ENCODE peak calls at places on chromosome X, in four cellular contexts. D is heart left ventricle, H is ovary, I is IMR-90. M is an unnamed sample. For H3K4me1, the result is how much of the 10 kb centered on the place peaks cover.

GRCh38 chrX:125005863-125006262 is 313.8 kb upstream of the TEX13C start:
- DNase-seq in H (no peak), D (no peak), I (no peak), M (no peak)

GRCh38 chrX:49876750-49877149 is 2.5 kb upstream of the USP27X start:
- DNase-seq in H (no peak), I (peak), D (no peak), M (peak)

GRCh38 chrX:131845771-131846170 is 177.3 kb upstream of the STK26 start:
- DNase-seq in D (no peak), H (no peak), I (no peak), M (no peak)

GRCh38 chrX:47690175-47690574 is 31.2 kb upstream of the UXT start:
- DNase-seq in I (no peak), H (no peak), D (no peak), M (no peak)

GRCh38 chrX:51851507-51852085 is 41.8 kb upstream of the MAGED1 start:
- DNase-seq in H (no peak), I (no peak), D (no peak), M (no peak)

GRCh38 chrX:53018627-53019026 is 30.0 kb upstream of the GPR173 start:
- DNase-seq in I (no peak), H (no peak), D (no peak), M (no peak)

GRCh38 chrX:56343664-56344063 is 111.5 kb downstream of the KLF8 start:
- DNase-seq in I (no peak), H (no peak), D (no peak), M (no peak)

GRCh38 chrX:9609987-9610386 is 145.1 kb downstream of the TBL1X start:
- DNase-seq in D (no peak), H (no peak), I (no peak), M (no peak)

GRCh38 chrX:120604359-120604782 is 470 bp downstream of the MCTS1 start:
- DNase-seq in D (no peak), H (no peak), I (peak), M (peak)

GRCh38 chrX:63713510-63713909 is 71.5 kb downstream of the ARHGEF9 start:
- DNase-seq in H (no peak), I (peak), D (peak), M (peak)

GRCh38 chrX:122087353-122087752 is 1039.9 kb downstream of the GLUD2 start:
- DNase-seq in H (no peak), I (no peak), D (no peak), M (no peak)

GRCh38 chrX:50436797-50437196 is 33.8 kb downstream of the DGKK start:
- DNase-seq in I (no peak), H (no peak), D (no peak), M (no peak)

GRCh38 chrX:64642482-64642881 is 247.2 kb upstream of the MTMR8 start:
- DNase-seq in I (no peak), D (no peak), H (no peak), M (no peak)

GRCh38 chrX:54708404-54708803 is 89.7 kb downstream of the ITIH6 start:
- DNase-seq in H (no peak), D (no peak), I (no peak), M (no peak)

GRCh38 chrX:71095971-71096701 is 485 bp downstream of the FOXO4 start:
- DNase-seq in H (no peak), I (peak), D (no peak), M (no peak)

GRCh38 chrX:130691576-130691975 is 211.4 kb downstream of the ENOX2 start:
- DNase-seq in D (no peak), H (no peak), I (no peak), M (no peak)

GRCh38 chrX:70386240-70386639 is 36.9 kb upstream of the GDPD2 start:
- DNase-seq in I (peak), D (no peak), H (no peak), M (no peak)

DNA sequence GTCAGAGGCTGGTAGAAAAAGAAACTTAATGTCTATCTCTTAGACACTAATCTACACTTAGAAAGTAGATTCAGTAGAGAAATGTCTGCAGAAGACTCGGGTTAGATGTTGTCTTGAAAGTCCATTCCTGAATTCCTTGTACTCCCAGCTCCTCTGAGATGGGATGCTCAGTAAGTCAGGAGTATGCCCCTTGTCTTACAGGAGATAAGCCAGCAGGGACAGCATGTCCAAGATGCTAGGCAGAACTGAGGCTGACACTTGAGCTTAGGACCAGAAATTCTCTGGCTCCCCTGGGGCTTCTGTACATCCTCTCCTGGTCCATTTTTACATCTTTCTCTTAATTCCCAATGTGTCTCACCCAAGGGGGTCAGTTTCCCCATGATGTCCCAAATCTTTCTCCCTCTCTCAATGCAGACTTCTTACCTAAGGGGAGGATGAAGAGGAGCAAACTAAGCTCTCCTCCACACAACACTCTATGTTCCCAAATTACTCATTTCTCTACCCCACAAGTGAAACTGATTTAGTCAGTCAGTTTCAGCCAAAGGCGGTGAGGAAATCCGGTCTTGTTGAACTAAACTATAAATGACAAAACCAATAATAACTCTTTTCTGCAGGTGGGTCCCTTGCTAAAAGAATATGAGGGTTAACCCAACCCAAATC is 558.2 kb upstream of the DIPK2B start:
- DNase-seq in D (no peak), H (no peak), I (peak), M (no peak)
- H3K4me3 ChIP-seq in D (no peak), H (no peak), I (no peak), M (no peak)

DNA sequence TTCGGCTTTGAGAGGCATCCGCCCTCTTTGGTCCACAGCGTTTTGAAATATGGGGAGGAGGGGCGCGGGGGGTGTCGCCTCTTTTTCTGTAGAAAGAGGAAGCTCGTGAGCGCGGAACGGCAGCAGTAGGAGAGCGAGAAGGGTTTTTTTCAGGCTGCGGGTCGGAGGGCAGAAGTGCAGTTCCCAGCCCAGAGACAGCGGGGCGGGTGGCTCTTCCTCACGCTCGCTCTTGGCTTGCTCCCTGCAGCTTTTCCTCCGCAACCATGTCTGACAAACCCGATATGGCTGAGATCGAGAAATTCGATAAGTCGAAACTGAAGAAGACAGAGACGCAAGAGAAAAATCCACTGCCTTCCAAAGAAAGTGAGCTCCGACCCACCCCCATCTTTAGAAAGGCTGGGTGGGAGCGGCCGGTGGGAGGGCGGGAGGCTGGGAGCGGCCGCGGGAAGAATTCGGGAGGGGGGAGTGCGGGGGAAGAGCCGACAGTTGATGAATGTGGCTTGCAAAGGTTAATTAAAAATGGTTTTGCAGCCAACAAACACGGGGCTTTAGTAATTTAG is 1.2 kb downstream of the TMSB4X start:
- DNase-seq in D (peak), I (peak), H (peak), M (peak)
- TF ChIP-seq POLR2A in D (no peak), I (no peak), H (no peak), M (no peak)

GRCh38 chrX:39017062-39017461 is 215.8 kb downstream of the MID1IP1 start:
- DNase-seq in I (no peak), D (no peak), H (no peak), M (no peak)

GRCh38 chrX:39020051-39020669 is 218.9 kb downstream of the MID1IP1 start:
- DNase-seq in D (no peak), I (no peak), H (no peak), M (no peak)

GRCh38 chrX:39018526-39018925 is 217.3 kb downstream of the MID1IP1 start:
- DNase-seq in H (no peak), I (no peak), D (no peak), M (no peak)

GRCh38 chrX:39017716-39018115 is 216.5 kb downstream of the MID1IP1 start:
- DNase-seq in D (no peak), I (no peak), H (no peak), M (no peak)

DNA sequence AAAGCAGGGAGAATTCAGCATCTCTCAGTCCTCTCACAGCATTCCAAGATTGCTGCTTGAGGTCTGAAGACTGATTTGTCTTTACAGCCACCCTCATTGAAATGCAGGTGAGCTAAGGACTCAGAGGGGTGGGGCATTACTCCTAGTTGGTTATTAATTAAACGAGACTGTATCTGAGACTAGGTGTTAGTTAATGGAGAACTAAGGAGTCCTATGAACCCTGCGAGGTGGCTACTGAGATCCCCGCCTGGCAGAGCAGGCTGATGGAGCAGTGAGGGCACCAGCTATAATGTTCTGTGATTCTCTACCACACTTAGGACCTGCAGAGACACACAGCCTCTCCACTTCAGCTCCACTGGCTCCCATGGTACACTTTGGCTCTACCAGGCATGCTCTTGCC is 215.3 kb downstream of the MID1IP1 start:
- DNase-seq in H (no peak), D (no peak), I (no peak), M (no peak)
- H3K4me1 ChIP-seq in H (under half), D (under half), I (under half), M (under half)

GRCh38 chrX:133414399-133415275 is 652 bp downstream of the GPC4 start:
- DNase-seq in I (no peak), H (peak), D (peak), M (peak)

GRCh38 chrX:133412246-133412645 is 3.0 kb downstream of the GPC4 start:
- DNase-seq in D (no peak), H (no peak), I (peak), M (no peak)

GRCh38 chrX:133413218-133413925 is 1.9 kb downstream of the GPC4 start:
- DNase-seq in I (no peak), H (peak), D (peak), M (peak)

GRCh38 chrX:133410555-133410954 is 4.7 kb downstream of the GPC4 start:
- DNase-seq in D (no peak), H (no peak), I (no peak), M (no peak)

GRCh38 chrX:133412665-133413064 is 2.6 kb downstream of the GPC4 start:
- DNase-seq in D (no peak), H (no peak), I (no peak), M (no peak)
- H3K4me3 ChIP-seq in D (peak), H (no peak), I (no peak), M (no peak)

DNA sequence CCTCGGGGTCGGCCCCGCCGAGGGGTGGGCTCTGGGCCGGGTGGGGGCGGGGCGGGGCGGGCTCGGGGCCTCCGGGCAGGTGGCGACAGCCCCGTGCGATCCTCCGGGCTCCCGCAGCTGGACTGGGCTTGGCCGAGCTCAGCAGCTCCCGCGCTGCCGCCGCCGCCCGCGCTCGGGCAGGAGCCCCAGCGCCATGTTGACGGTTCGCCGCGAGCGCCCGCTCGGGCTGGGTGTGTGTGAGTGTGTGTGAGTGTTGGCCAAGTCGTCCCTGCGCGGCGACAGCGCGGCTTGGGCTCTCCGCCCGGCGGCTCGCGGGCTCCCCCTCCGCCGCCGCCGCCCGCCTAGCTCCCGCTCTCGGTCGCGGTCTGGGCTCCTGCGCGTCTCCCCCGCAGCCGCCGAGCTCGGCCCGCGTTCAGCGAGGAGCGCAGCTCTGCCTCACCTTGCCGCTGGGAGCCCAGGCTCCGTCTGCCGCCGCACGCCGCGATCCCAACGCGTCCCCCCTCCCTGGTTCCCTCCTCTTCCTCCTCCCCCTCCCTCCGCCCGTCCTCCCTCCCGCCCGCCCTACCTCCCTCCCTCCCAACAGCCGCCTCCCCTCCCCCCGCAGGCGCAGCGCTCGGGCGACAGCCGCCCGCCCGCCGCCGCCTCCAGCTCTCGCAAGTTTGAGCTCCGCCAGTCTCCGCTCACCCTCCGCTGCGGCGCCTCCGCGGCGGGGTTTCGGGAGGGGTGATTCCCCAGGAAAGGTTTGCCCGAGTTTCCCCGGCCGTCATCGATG is at the start of gene BCOR:
- DNase-seq in I (peak), H (peak), D (peak), M (peak)
- TF ChIP-seq POLR2A in I (peak), H (peak), D (peak), M (peak)

GRCh38 chrX:13419918-13420317 is 100.1 kb upstream of the ATXN3L start:
- DNase-seq in D (no peak), H (no peak), I (no peak), M (no peak)

GRCh38 chrX:13419276-13419675 is 99.4 kb upstream of the ATXN3L start:
- DNase-seq in D (no peak), H (no peak), I (no peak), M (no peak)

GRCh38 chrX:13420545-13421183 is 100.8 kb upstream of the ATXN3L start:
- DNase-seq in I (no peak), D (no peak), H (no peak), M (no peak)

GRCh38 chrX:13415551-13415950 is 95.7 kb upstream of the ATXN3L start:
- DNase-seq in I (no peak), D (no peak), H (no peak), M (no peak)

GRCh38 chrX:13418126-13419091 is 98.6 kb upstream of the ATXN3L start:
- DNase-seq in D (no peak), H (no peak), I (peak), M (no peak)
- H3K4me1 ChIP-seq in D (under half), H (under half), I (under half), M (under half)

GRCh38 chrX:41009816-41010187 is 75.4 kb upstream of the USP9X start:
- DNase-seq in H (no peak), I (no peak), D (no peak), M (no peak)

GRCh38 chrX:41014776-41015175 is 70.5 kb upstream of the USP9X start:
- DNase-seq in D (no peak), I (peak), H (no peak), M (no peak)

GRCh38 chrX:41005445-41005992 is 79.7 kb upstream of the USP9X start:
- DNase-seq in D (no peak), H (no peak), I (no peak), M (no peak)

DNA sequence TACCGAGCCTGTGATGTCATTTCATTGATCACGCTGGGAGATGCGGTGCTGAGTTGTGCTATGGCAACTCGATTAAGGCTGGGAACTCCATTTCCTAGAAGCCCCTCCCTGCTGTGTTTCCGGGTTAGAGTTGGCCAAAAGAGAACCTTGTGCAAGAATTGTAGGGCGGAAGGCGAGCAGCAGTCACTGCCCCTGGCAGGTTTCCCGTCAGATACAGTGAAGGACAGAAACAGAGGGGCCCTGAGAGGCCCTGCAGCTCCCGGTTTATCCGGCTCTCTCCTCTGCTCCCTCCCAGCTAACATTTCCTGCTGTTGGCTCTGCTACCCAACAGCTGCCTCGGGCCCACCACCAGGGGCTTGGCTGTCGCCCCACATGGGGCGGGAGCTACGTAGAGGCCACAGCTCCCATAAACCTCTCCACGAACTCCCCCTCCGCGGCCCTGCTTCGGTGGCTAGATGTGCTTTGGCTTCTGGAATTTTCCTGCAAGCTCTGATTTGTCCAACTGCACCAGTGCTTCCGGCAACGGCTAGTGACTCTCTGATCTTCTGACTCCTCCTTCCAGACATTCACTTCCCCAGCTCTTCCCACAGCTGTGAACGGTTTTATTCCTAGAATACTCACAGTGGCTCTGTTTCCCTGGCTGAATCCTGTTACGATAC is 74.9 kb upstream of the USP9X start:
- DNase-seq in D (peak), H (peak), I (peak), M (peak)
- H3K4me3 ChIP-seq in D (peak), H (peak), I (peak), M (no peak)

DNA sequence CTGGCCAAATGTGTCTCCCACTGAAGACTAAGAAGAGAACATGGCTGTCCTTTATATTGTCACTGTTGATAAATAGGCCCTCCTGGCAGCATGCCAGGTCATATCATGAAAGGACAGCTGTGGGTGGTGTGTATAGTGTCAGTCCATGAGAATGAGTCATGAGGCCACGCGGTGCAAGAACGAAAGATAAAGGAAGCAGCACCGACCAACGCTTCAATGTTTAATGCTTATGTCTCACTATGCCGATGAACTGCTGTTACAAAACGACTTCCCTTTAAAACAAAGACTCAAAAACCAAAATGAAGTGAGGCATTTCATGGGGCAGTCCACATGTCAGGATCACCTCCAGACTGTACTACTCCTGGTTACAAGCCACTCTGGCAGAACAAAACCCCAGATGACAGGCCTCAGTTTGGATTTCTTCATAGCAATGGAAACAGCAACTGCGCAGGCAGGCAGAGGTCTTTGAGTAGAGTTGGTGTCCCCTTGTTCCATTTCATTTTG is 5.2 kb upstream of the TCEANC start:
- DNase-seq in I (peak), D (peak), H (peak), M (no peak)
- TF ChIP-seq POLR2A in I (no peak), D (no peak), H (no peak), M (no peak)

GRCh38 chrX:19857131-19857530 is 30.3 kb downstream of the SH3KBP1 start:
- DNase-seq in I (no peak), D (no peak), H (no peak), M (no peak)

GRCh38 chrX:19864736-19865135 is 22.7 kb downstream of the SH3KBP1 start:
- DNase-seq in I (no peak), H (no peak), D (no peak), M (no peak)

GRCh38 chrX:19863237-19864223 is 23.9 kb downstream of the SH3KBP1 start:
- DNase-seq in I (peak), H (no peak), D (no peak), M (peak)

GRCh38 chrX:19862634-19863236 is 24.7 kb downstream of the SH3KBP1 start:
- DNase-seq in H (no peak), D (no peak), I (no peak), M (no peak)

DNA sequence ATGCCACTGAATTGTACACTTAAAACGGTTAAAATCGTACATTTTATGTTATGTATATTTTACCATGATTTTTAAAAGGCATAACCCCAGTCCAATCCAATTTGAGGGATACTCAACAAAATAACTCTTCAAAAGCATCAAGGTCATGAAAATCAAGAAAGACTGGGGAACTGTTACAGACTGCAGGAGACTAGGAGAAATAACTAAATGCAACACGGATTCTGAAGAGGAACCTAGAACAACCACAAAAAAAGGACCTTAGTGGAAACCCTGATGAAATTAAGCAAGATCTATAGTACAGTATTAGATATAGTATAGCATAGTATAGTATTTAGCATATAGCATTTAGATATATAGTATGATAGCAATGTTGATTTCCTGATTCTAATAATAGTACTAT is 26.8 kb downstream of the SH3KBP1 start:
- DNase-seq in I (no peak), D (no peak), H (no peak), M (no peak)
- H3K4me1 ChIP-seq in I (under half), D (under half), H (under half), M (under half)

GRCh38 chrX:38220936-38221386 is 290 bp upstream of the SRPX start:
- DNase-seq in D (no peak), H (no peak), I (peak), M (no peak)
- H3K4me3 ChIP-seq in D (peak), H (peak), I (peak), M (no peak)